ENCODE peak calls at places on chromosomes 7 and 10, in eight cellular contexts. Z is neuronal stem cell, H is H1, I is colonic mucosa, Y is IMR-90, B is H9, U is HCT116, L is neural progenitor cell. K is an unnamed sample.

GRCh38 chr10:103710490-103710889 is 144.9 kb downstream of the SH3PXD2A start:
- DNase-seq in Z (no peak), H (no peak), I (no peak), Y (no peak), B (no peak), U (no peak), L (no peak), K (no peak)

GRCh38 chr10:119803264-119803663 is 69.4 kb downstream of the MCMBP start:
- DNase-seq in Z (no peak), H (no peak), I (no peak), Y (peak; percentile 73), B (no peak), U (no peak), L (no peak), K (peak; percentile 82)

GRCh38 chr10:124625831-124626238 is 118.3 kb downstream of the FAM53B start:
- DNase-seq in Z (no peak), H (no peak), I (no peak), Y (no peak), B (no peak), U (no peak), L (no peak), K (no peak)

GRCh38 chr10:13839430-13839986 is 252.7 kb downstream of the PRPF18 start:
- DNase-seq in Z (no peak), H (no peak), I (no peak), Y (peak; percentile 93), B (no peak), U (no peak), L (no peak), K (peak; percentile 92)

GRCh38 chr7:51472017-51472296 is 155.3 kb upstream of the COBL start:
- DNase-seq in Z (no peak), H (no peak), I (no peak), Y (no peak), B (peak; percentile 59), U (no peak), L (peak; percentile 63), K (no peak)

GRCh38 chr7:101342892-101343291 is 19.8 kb upstream of the COL26A1 start:
- DNase-seq in Z (no peak), H (no peak), I (no peak), Y (no peak), B (no peak), U (no peak), L (no peak), K (no peak)

GRCh38 chr10:113856563-113856962 is 2.1 kb downstream of the NHLRC2 start:
- DNase-seq in Z (no peak), H (no peak), I (no peak), Y (no peak), B (no peak), U (no peak), L (no peak), K (no peak)

GRCh38 chr10:36349445-36350063 is 707.5 kb upstream of the FZD8 start:
- DNase-seq in Z (no peak), H (no peak), I (no peak), Y (peak; percentile 91), B (no peak), U (no peak), L (peak; percentile 4), K (peak; percentile 29)

GRCh38 chr7:36011588-36011965 is 141.5 kb upstream of the EEPD1 start:
- DNase-seq in Z (no peak), H (peak; percentile 34), I (no peak), Y (no peak), B (peak; percentile 42), U (no peak), L (peak; percentile 5), K (no peak)

GRCh38 chr7:110001254-110001938 is 1089.5 kb upstream of the LRRN3 start:
- DNase-seq in Z (no peak), H (no peak), I (no peak), Y (no peak), B (no peak), U (no peak), L (no peak), K (no peak)

GRCh38 chr7:46747222-46747621 is 826.1 kb upstream of the IGFBP3 start:
- DNase-seq in Z (no peak), H (no peak), I (no peak), Y (no peak), B (no peak), U (peak; percentile 26), L (no peak), K (no peak)

GRCh38 chr10:69807696-69808095 is 6.0 kb downstream of the COL13A1 start:
- DNase-seq in Z (no peak), H (no peak), I (no peak), Y (peak; percentile 45), B (no peak), U (peak; percentile 46), L (no peak), K (peak; percentile 53)

GRCh38 chr7:95213809-95214492 is 110.4 kb downstream of the PON1 start:
- DNase-seq in Z (no peak), H (no peak), I (no peak), Y (no peak), B (no peak), U (no peak), L (no peak), K (peak; percentile 71)

GRCh38 chr7:139674752-139675126 is 103.1 kb downstream of the HIPK2 start:
- DNase-seq in Z (no peak), H (no peak), I (no peak), Y (no peak), B (no peak), U (no peak), L (no peak), K (no peak)

GRCh38 chr10:116706281-116706680 is 36.1 kb downstream of the HSPA12A start:
- DNase-seq in Z (no peak), H (no peak), I (no peak), Y (no peak), B (no peak), U (no peak), L (no peak), K (no peak)

GRCh38 chr10:116704926-116705325 is 37.4 kb downstream of the HSPA12A start:
- DNase-seq in Z (no peak), H (no peak), I (no peak), Y (no peak), B (no peak), U (no peak), L (no peak), K (no peak)

GRCh38 chr10:116707981-116708380 is 34.4 kb downstream of the HSPA12A start:
- DNase-seq in Z (no peak), H (no peak), I (no peak), Y (no peak), B (no peak), U (no peak), L (no peak), K (peak; percentile 19)

GRCh38 chr10:116708386-116708785 is 34.0 kb downstream of the HSPA12A start:
- DNase-seq in Z (no peak), H (no peak), I (no peak), Y (peak; percentile 88), B (no peak), U (no peak), L (no peak), K (peak; percentile 38)

GRCh38 chr10:116705498-116705897 is 36.9 kb downstream of the HSPA12A start:
- DNase-seq in Z (no peak), H (no peak), I (no peak), Y (no peak), B (no peak), U (no peak), L (no peak), K (no peak)
- H3K27ac ChIP-seq in Z (no peak overlapping the region), H (no peak overlapping the region), I (no peak overlapping the region), Y (no peak overlapping the region), B (no peak overlapping the region), U (no peak overlapping the region), L (no peak overlapping the region), K (no peak overlapping the region)

DNA sequence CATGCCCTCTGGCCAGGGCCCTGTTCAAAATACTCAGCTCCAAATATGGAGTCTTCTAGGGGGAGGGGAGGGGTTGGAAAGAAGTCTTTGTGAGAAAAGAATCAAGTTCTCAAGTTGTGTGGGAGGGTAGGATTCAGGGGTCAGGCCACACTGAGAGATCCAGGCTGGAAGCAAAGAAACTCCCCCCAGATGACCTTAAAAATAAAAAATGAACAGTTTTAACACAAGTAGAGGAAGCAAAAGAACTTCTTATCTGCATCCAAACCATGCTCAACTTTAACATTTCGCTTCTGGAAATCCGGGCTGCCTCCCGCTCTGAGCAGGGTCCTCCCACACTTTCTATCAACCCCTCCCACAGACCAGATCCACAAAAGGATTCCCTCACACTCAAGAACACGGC is 44.1 kb downstream of the CYTH3 start:
- DNase-seq in Z (no peak), H (no peak), I (no peak), Y (peak; percentile 33), B (no peak), U (no peak), L (no peak), K (peak; percentile 41)
- H3K9ac ChIP-seq in Z (no peak overlapping the region), H (no peak overlapping the region), I (peak overlapping the region; percentile 13), Y (peak overlapping the region; percentile 70), B (no peak overlapping the region), U (no peak overlapping the region), L (no peak overlapping the region), K (no peak overlapping the region)

DNA sequence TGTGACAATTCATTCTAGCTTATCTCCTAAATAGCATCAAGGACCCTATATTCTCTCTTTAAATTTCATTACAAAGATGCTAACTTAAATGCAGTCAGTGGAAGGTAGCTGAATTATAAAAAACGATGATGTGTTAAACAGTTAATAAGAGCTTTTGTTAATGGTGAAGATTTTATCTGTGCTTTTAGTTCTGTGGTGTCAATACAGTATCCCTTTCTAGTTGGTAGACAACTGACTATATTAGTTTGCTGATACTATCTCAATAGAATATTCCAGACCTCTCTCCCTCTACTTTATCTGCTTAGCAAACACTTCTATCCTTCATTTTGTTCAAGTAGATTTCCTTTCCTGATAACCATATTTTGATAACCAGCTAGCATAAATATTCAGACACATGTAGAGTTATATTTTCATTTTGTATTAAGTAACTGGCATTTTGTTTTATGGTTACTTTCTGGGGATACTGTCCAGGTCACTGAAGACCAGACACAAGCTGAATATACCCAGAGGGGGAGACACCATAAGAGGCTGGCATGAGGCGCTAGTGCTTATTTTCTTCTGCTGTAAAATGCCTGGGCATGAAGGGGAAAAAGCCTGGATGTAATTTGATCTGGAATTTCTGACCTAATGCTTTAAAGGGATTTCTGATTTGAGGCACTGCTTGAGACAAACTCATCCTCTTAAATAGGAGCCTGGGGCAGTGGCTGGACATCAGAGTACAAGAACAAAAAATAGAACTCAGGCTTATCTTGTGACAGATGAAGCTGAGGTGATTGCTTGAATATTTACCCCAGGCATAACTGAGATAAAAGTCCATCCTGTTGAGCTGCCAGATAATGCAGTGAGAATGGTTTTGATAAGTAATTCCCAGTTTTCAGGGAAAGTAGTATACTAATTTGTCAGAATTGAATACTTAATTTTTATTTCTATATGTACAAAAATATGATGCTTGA is 197.6 kb downstream of the MALRD1 start:
- DNase-seq in Z (no peak), H (no peak), I (no peak), Y (peak; percentile 31), B (no peak), U (no peak), L (no peak), K (peak; percentile 12)
- H3K27ac ChIP-seq in Z (no peak overlapping the region), H (no peak overlapping the region), I (no peak overlapping the region), Y (no peak overlapping the region), B (no peak overlapping the region), U (no peak overlapping the region), L (no peak overlapping the region), K (no peak overlapping the region)

GRCh38 chr7:24283900-24284698 is at the start of gene NPY:
- DNase-seq in Z (no peak), H (no peak), I (no peak), Y (no peak), B (peak; percentile 33), U (no peak), L (peak; percentile 25), K (no peak)

GRCh38 chr7:24284699-24285506 is 913 bp downstream of the NPY start:
- DNase-seq in Z (peak; percentile 24), H (no peak), I (no peak), Y (no peak), B (peak; percentile 68), U (no peak), L (peak; percentile 71), K (no peak)

GRCh38 chr7:24279512-24279911 is 4.5 kb upstream of the NPY start:
- DNase-seq in Z (no peak), H (no peak), I (no peak), Y (no peak), B (no peak), U (no peak), L (no peak), K (no peak)

GRCh38 chr7:24283559-24283899 is 461 bp upstream of the NPY start:
- DNase-seq in Z (no peak), H (no peak), I (no peak), Y (no peak), B (no peak), U (no peak), L (peak; percentile 15), K (peak; percentile 10)
- H3K9ac ChIP-seq in Z (peak overlapping the region; percentile 50), H (no peak overlapping the region), I (no peak overlapping the region), Y (no peak overlapping the region), B (no peak overlapping the region), U (no peak overlapping the region), L (no peak overlapping the region), K (no peak overlapping the region)

K was measured in fibroblast of lung.